ENCODE peak calls at places on chromosomes 5 and 9, in ten cellular contexts. H is colonic mucosa; X is GM23248; C is naive thymus-derived CD4-positive, alpha-beta T cell; K is osteoblast; F is Caco-2; J is heart left ventricle; I is uterus; G is suprapubic skin; A is bronchial epithelial cell. Y is an unnamed sample.

GRCh38 chr9:82538634-82539033 is 524.3 kb downstream of the RASEF start:
- DNase-seq in J (no peak), A (no peak), I (no peak), H (no peak), X (no peak), F (no peak), K (no peak), G (no peak), C (no peak), Y (no peak)

GRCh38 chr5:52983731-52984620 is 5.2 kb upstream of the ITGA2 start:
- DNase-seq in A (peak; percentile 81), G (no peak), X (peak; percentile 53), J (no peak), F (no peak), I (no peak), K (no peak), C (no peak), H (no peak), Y (peak; percentile 10)

GRCh38 chr5:22852807-22853670 is at the start of gene CDH12:
- DNase-seq in I (no peak), G (no peak), J (no peak), X (peak; percentile 0), F (no peak), C (no peak), H (no peak), K (no peak), A (no peak), Y (peak; percentile 48)

GRCh38 chr9:121651014-121651294 is 480 bp upstream of the DAB2IP start:
- DNase-seq in I (no peak), C (no peak), X (no peak), H (no peak), G (no peak), J (no peak), K (no peak), F (no peak), A (no peak), Y (no peak)

GRCh38 chr9:83445703-83446102 is 92.5 kb downstream of the FRMD3 start:
- DNase-seq in X (no peak), A (no peak), F (no peak), G (no peak), H (no peak), C (no peak), I (no peak), J (no peak), K (no peak), Y (no peak)

GRCh38 chr9:75715360-75715759 is 175.1 kb upstream of the PCSK5 start:
- DNase-seq in J (no peak), F (no peak), C (no peak), H (no peak), G (no peak), K (no peak), A (peak; percentile 8), I (no peak), X (no peak), Y (no peak)

GRCh38 chr5:153938131-153938842 is 100.4 kb downstream of the FAM114A2 start:
- DNase-seq in G (no peak), H (no peak), I (no peak), C (no peak), J (no peak), A (no peak), X (peak; percentile 10), F (no peak), K (no peak), Y (peak; percentile 19)

GRCh38 chr5:130652178-130652577 is 512.9 kb downstream of the HINT1 start:
- DNase-seq in C (no peak), X (no peak), F (no peak), G (no peak), J (no peak), A (peak; percentile 100), K (peak; percentile 83), I (no peak), H (no peak), Y (no peak)

GRCh38 chr5:140564196-140565023 is at the start of the genes APBB3 and SLC35A4:
- DNase-seq in G (peak; percentile 99), J (peak; percentile 98), X (peak; percentile 100), K (peak; percentile 98), A (peak; percentile 94), H (peak; percentile 97), I (peak; percentile 97), C (peak; percentile 99), F (peak; percentile 98), Y (peak; percentile 96)

GRCh38 chr9:110971234-110971633 is 67.0 kb downstream of the LPAR1 start:
- DNase-seq in C (no peak), A (no peak), G (no peak), X (no peak), J (no peak), I (no peak), K (no peak), H (no peak), F (peak; percentile 45), Y (no peak)

GRCh38 chr5:127001621-127002296 is 28.6 kb downstream of the MARCHF3 start:
- DNase-seq in I (no peak), K (peak; percentile 95), X (peak; percentile 90), J (no peak), H (no peak), G (no peak), F (no peak), C (no peak), A (no peak), Y (no peak)

GRCh38 chr9:21853414-21853813 is 51.0 kb downstream of the MTAP start:
- DNase-seq in I (no peak), K (no peak), J (no peak), G (no peak), A (peak; percentile 33), F (no peak), C (no peak), H (no peak), X (no peak), Y (no peak)

GRCh38 chr9:93974151-93974550 is 19.0 kb upstream of the BARX1 start:
- DNase-seq in I (no peak), G (no peak), X (no peak), A (no peak), J (no peak), H (no peak), K (no peak), F (no peak), C (no peak), Y (no peak)

GRCh38 chr9:129623331-129623730 is 2.4 kb upstream of the C9orf50 start:
- DNase-seq in K (peak; percentile 94), C (no peak), H (no peak), I (no peak), G (no peak), A (no peak), X (peak; percentile 83), J (no peak), F (no peak), Y (no peak)

GRCh38 chr9:129617167-129617566 is 3.7 kb downstream of the C9orf50 start:
- DNase-seq in H (no peak), F (no peak), A (peak; percentile 74), J (no peak), I (no peak), X (peak; percentile 88), C (no peak), K (peak; percentile 96), G (no peak), Y (peak; percentile 80)

GRCh38 chr9:129620669-129621295 is at the start of gene C9orf50:
- DNase-seq in H (no peak), I (no peak), A (no peak), C (no peak), X (peak; percentile 59), K (no peak), F (no peak), G (no peak), J (no peak), Y (peak; percentile 71)

GRCh38 chr9:129624168-129624759 is 1.7 kb upstream of the NTMT1 start:
- DNase-seq in X (peak; percentile 74), A (peak; percentile 45), I (no peak), F (peak; percentile 68), K (peak; percentile 96), G (peak; percentile 76), C (peak; percentile 51), J (no peak), H (peak; percentile 72), Y (peak; percentile 91)

GRCh38 chr9:129619787-129620668 is 873 bp downstream of the C9orf50 start:
- DNase-seq in A (no peak), X (peak; percentile 65), I (no peak), H (no peak), F (no peak), C (no peak), J (no peak), G (no peak), K (peak; percentile 93), Y (peak; percentile 86)
- H3K27me3 ChIP-seq in A (no peaks in the 10 kb centered on the region), X (no peaks in the 10 kb centered on the region), I (no peaks in the 10 kb centered on the region), H (no peaks in the 10 kb centered on the region), F (no peaks in the 10 kb centered on the region), C (no peaks in the 10 kb centered on the region), J (peaks cover 15% of the 10 kb centered on the region), G (peaks cover 7% of the 10 kb centered on the region), K (no peaks in the 10 kb centered on the region), Y (peaks cover 26% of the 10 kb centered on the region)

DNA sequence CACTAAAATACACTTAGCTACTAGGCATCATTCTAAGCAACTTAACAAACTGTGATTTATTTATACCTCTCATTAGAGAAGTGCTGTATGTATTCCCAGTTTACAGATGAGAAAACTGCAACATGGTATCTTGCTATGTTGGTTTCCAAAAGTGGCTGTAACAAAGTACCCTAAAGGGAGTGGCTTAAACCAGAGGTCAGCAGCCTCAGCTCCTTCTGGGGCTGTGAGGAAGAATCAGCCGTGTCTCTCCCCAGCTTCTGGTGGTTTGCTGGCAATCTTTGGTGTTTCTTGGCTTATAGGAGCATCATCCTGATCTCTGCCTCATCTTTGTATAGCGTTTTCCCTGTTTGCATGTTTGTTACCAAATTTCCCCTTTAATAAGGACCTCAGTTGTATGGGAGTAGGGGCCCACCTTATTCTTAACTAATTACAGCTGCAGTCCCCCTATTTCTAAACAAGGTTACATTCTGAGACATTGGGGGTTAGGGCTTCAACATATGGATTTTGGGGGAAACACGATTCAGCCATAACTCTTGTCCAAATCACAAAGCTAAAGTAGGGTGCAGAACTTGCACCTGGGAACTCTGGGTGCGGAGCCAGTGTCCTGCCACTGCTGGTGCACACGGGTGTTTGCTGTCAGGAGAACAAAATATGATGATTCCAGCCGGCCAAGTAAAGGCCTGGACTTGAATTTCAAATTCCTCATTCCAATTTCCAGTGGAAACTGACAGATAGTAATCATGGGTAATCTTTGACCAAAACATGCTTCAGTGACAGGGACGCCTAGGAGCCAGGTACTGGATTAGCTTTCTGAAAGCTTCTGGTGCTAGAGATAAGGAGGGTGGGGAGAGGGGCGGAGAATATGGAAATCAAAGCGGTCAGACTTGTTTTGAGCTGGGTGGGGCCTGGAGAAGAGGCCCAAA is 43.3 kb downstream of the RAI14 start:
- DNase-seq in J (no peak), G (no peak), C (no peak), K (no peak), H (peak; percentile 81), A (peak; percentile 55), X (no peak), F (peak; percentile 87), I (no peak), Y (peak; percentile 62)
- H3K4me3 ChIP-seq in J (no peak overlapping the region), G (no peak overlapping the region), C (no peak overlapping the region), K (no peak overlapping the region), H (no peak overlapping the region), A (no peak overlapping the region), X (no peak overlapping the region), F (no peak overlapping the region), I (no peak overlapping the region), Y (no peak overlapping the region)

GRCh38 chr9:36640982-36641381 is 68.3 kb downstream of the MELK start:
- DNase-seq in G (no peak), A (no peak), J (no peak), K (no peak), H (no peak), I (no peak), C (no peak), F (no peak), X (no peak), Y (no peak)
- H3K36me3 ChIP-seq in G (no peaks in the 10 kb centered on the region), A (no peaks in the 10 kb centered on the region), J (no peaks in the 10 kb centered on the region), K (peaks cover 6% of the 10 kb centered on the region), H (no peaks in the 10 kb centered on the region), I (no peaks in the 10 kb centered on the region), C (no peaks in the 10 kb centered on the region), F (no peaks in the 10 kb centered on the region), X (peaks cover 2% of the 10 kb centered on the region), Y (peaks cover 5% of the 10 kb centered on the region)

GRCh38 chr5:135832941-135833340 is 1.5 kb upstream of the SLC25A48 start:
- DNase-seq in H (no peak), G (no peak), X (no peak), C (no peak), J (no peak), F (no peak), I (no peak), K (no peak), A (no peak), Y (peak; percentile 18)
- H3K27me3 ChIP-seq in H (peaks cover 11% of the 10 kb centered on the region), G (peaks cover 39% of the 10 kb centered on the region), X (peaks cover 58% of the 10 kb centered on the region), C (no peaks in the 10 kb centered on the region), J (peaks cover 11% of the 10 kb centered on the region), F (peaks cover 4% of the 10 kb centered on the region), I (no peaks in the 10 kb centered on the region), K (peaks cover 30% of the 10 kb centered on the region), A (peaks cover 27% of the 10 kb centered on the region), Y (peaks cover 43% of the 10 kb centered on the region)

Y was measured in H7.